ENCODE peak calls at places on chromosomes 12 and 14, in six cellular contexts. R is breast epithelium, T is H9, N is heart right ventricle, L is uterus, C is WERI-Rb-1. D is an unnamed sample.

GRCh38 chr12:65123435-65124063 is 2.4 kb upstream of the WIF1 start:
- DNase-seq in R (no peak), C (no peak), N (no peak), L (no peak), T (no peak), D (no peak)

GRCh38 chr12:122352394-122352793 is 70.1 kb downstream of the CLIP1 start:
- DNase-seq in L (no peak), C (no peak), R (no peak), N (no peak), T (no peak), D (no peak)

GRCh38 chr12:3557136-3557697 is 66.2 kb downstream of the PRMT8 start:
- DNase-seq in R (no peak), T (no peak), L (no peak), C (no peak), N (no peak), D (no peak)

GRCh38 chr14:73725116-73726024 is 11.2 kb upstream of the PNMA1 start:
- DNase-seq in T (no peak), L (no peak), R (no peak), N (no peak), C (no peak), D (no peak)

GRCh38 chr14:94375552-94376107 is 12.8 kb downstream of the SERPINA1 start:
- DNase-seq in C (no peak), N (no peak), T (no peak), R (no peak), L (no peak), D (no peak)

GRCh38 chr14:105473677-105474477 is 744 bp upstream of the CRIP2 start:
- DNase-seq in T (peak), L (peak), R (peak), C (peak), N (peak), D (peak)

GRCh38 chr12:50505386-50505827 is 622 bp downstream of the DIP2B start:
- DNase-seq in C (no peak), R (no peak), T (no peak), N (peak), L (peak), D (no peak)

GRCh38 chr12:116066381-116067230 is 210.9 kb downstream of the MED13L start:
- DNase-seq in T (no peak), N (peak), R (no peak), L (no peak), C (peak), D (no peak)

GRCh38 chr14:89416002-89416995 is 734 bp downstream of the FOXN3 start:
- DNase-seq in T (peak), R (peak), N (peak), L (peak), C (peak), D (peak)

GRCh38 chr14:32650030-32650429 is 288.6 kb upstream of the NPAS3 start:
- DNase-seq in R (no peak), C (no peak), N (no peak), T (no peak), L (no peak), D (no peak)

GRCh38 chr12:101891462-101891971 is 14.1 kb downstream of the DRAM1 start:
- DNase-seq in N (no peak), R (no peak), C (no peak), T (no peak), L (no peak), D (peak)

GRCh38 chr14:23468704-23469126 is 788 bp upstream of the NGDN start:
- DNase-seq in T (no peak), N (no peak), C (no peak), L (no peak), R (no peak), D (no peak)

GRCh38 chr12:44847888-44848770 is 28.0 kb downstream of the NELL2 start:
- DNase-seq in C (no peak), R (no peak), N (no peak), L (no peak), T (no peak), D (no peak)

GRCh38 chr14:72590577-72590976 is 303.3 kb downstream of the DPF3 start:
- DNase-seq in T (no peak), N (no peak), R (no peak), L (no peak), C (no peak), D (no peak)

GRCh38 chr14:55302367-55302766 is 31.1 kb downstream of the FBXO34 start:
- DNase-seq in R (no peak), N (no peak), T (no peak), C (no peak), L (no peak), D (no peak)
- H3K27ac ChIP-seq in R (no peak), N (peak), T (no peak), C (no peak), L (peak), D (no peak)

GRCh38 chr14:100102156-100102785 is 37.0 kb downstream of the EVL start:
- DNase-seq in N (no peak), T (no peak), L (no peak), R (no peak), C (no peak), D (no peak)
- TF ChIP-seq CTCF in N (no peak), T (peak), L (no peak), R (no peak), C (no peak), D (no peak)

DNA sequence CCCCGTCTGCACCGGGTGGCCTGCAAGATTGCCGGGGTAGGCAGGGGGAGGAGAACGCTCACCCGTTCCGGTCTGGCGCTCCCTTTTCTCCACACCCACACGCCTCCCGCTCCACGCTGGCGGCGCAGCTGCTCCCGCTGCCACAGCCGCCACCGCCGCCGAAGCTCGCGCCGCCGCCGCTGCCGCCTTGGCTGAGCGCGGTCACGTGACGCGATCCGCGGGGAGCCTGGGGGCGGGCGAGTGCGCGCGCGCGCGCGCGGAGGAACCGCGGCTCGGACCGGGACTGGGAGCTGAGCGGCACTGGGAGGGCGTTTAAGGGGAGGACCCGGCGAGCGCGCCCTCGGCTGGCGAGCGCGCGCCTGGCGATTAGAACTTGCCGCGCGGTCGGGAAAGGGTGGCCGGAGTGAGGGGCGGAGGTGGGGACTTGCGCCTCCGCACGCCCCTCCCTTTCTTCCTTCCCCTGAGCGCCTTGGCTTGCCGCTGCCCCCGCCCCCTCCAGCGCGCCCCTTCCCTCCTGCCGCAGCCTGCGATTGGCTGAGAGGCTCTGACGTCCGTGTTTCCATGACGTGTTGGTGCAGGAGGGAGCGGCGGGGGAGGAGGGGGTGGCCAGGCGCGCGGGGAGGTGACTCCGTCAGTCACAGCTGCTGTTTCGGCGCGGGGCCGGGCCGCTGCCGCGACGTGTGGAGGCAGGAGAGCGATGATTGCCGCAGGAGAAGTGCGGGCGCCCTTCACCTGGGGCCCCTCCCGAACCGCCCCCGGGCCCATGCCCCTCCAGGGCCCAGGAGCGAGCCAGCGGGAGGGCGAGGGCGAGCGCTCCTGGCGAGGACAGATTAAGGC is 737 bp upstream of the ATP2B1 start:
- DNase-seq in T (peak), N (peak), R (peak), L (peak), C (peak), D (peak)
- H3K27ac ChIP-seq in T (peak), N (peak), R (peak), L (peak), C (peak), D (peak)

GRCh38 chr12:47017041-47017713 is 62.2 kb upstream of the PCED1B start:
- DNase-seq in R (no peak), C (no peak), N (no peak), T (no peak), L (no peak), D (no peak)

GRCh38 chr12:47017901-47018479 is 61.4 kb upstream of the PCED1B start:
- DNase-seq in N (no peak), L (no peak), C (no peak), T (no peak), R (no peak), D (no peak)

GRCh38 chr12:47015381-47015780 is 64.0 kb upstream of the PCED1B start:
- DNase-seq in R (no peak), L (no peak), C (no peak), N (no peak), T (no peak), D (no peak)

GRCh38 chr12:47012552-47012951 is 66.9 kb upstream of the PCED1B start:
- DNase-seq in L (no peak), T (no peak), N (no peak), C (no peak), R (no peak), D (no peak)

GRCh38 chr12:47014474-47014873 is 64.9 kb upstream of the PCED1B start:
- DNase-seq in R (no peak), N (no peak), T (no peak), C (no peak), L (no peak), D (no peak)
- TF ChIP-seq CTCF in R (no peak), N (no peak), T (no peak), C (no peak), L (no peak), D (no peak)